ENCODE peak calls at places on chromosomes 7 and 10, in five cellular contexts. One of them, this sample, is unnamed.
A peak's percentile ranks its signal among the peaks of the same experiment; 100 is the strongest.

GRCh38 chr7:103063895-103064294 is 10.7 kb downstream of the FBXL13 start:
- DNase-seq in left ventricle myocardium inferior: no peak
- DNase-seq in brain microvascular endothelial cell: no peak
- DNase-seq in mammary epithelial cell: no peak
- DNase-seq in substantia nigra: no peak
- DNase-seq in this sample: no peak

GRCh38 chr10:43200538-43201390 is 62.5 kb downstream of the CSGALNACT2 start:
- DNase-seq in left ventricle myocardium inferior: no peak
- DNase-seq in brain microvascular endothelial cell: no peak
- DNase-seq in mammary epithelial cell: no peak
- DNase-seq in substantia nigra: no peak
- DNase-seq in this sample: no peak

GRCh38 chr10:28215930-28216329 is 86.9 kb downstream of the MPP7 start:
- DNase-seq in left ventricle myocardium inferior: no peak
- DNase-seq in brain microvascular endothelial cell: no peak
- DNase-seq in mammary epithelial cell: no peak
- DNase-seq in substantia nigra: no peak
- DNase-seq in this sample: no peak

GRCh38 chr7:92698237-92698841 is 108.1 kb upstream of the FAM133B start:
- DNase-seq in left ventricle myocardium inferior: peak; percentile 33
- DNase-seq in brain microvascular endothelial cell: peak; percentile 80
- DNase-seq in mammary epithelial cell: peak; percentile 77
- DNase-seq in substantia nigra: no peak
- DNase-seq in this sample: no peak

GRCh38 chr7:25879799-25880198 is 272.2 kb upstream of the NFE2L3 start:
- DNase-seq in left ventricle myocardium inferior: no peak
- DNase-seq in brain microvascular endothelial cell: no peak
- DNase-seq in mammary epithelial cell: no peak
- DNase-seq in substantia nigra: no peak
- DNase-seq in this sample: no peak

GRCh38 chr10:17365402-17365801 is 89.0 kb downstream of the ST8SIA6 start:
- DNase-seq in left ventricle myocardium inferior: no peak
- DNase-seq in brain microvascular endothelial cell: no peak
- DNase-seq in mammary epithelial cell: no peak
- DNase-seq in substantia nigra: no peak
- DNase-seq in this sample: no peak

GRCh38 chr10:49139000-49139865 is 5.4 kb upstream of the FAM170B start:
- DNase-seq in left ventricle myocardium inferior: no peak
- DNase-seq in brain microvascular endothelial cell: peak; percentile 74
- DNase-seq in mammary epithelial cell: no peak
- DNase-seq in substantia nigra: no peak
- DNase-seq in this sample: no peak

GRCh38 chr10:121597504-121598241 is 571 bp downstream of the FGFR2 start:
- DNase-seq in left ventricle myocardium inferior: no peak
- DNase-seq in brain microvascular endothelial cell: no peak
- DNase-seq in mammary epithelial cell: peak; percentile 53
- DNase-seq in substantia nigra: no peak
- DNase-seq in this sample: peak; percentile 63

GRCh38 chr7:63065684-63066083 is 933.0 kb upstream of the ZNF722 start:
- DNase-seq in left ventricle myocardium inferior: no peak
- DNase-seq in brain microvascular endothelial cell: no peak
- DNase-seq in mammary epithelial cell: no peak
- DNase-seq in substantia nigra: no peak
- DNase-seq in this sample: no peak

GRCh38 chr10:27285093-27285492 is 44.5 kb upstream of the ACBD5 start:
- DNase-seq in left ventricle myocardium inferior: no peak
- DNase-seq in brain microvascular endothelial cell: no peak
- DNase-seq in mammary epithelial cell: peak; percentile 9
- DNase-seq in substantia nigra: no peak
- DNase-seq in this sample: no peak

GRCh38 chr7:75649462-75649861 is 89.3 kb downstream of the HIP1 start:
- DNase-seq in left ventricle myocardium inferior: no peak
- DNase-seq in brain microvascular endothelial cell: no peak
- DNase-seq in mammary epithelial cell: peak; percentile 31
- DNase-seq in substantia nigra: no peak
- DNase-seq in this sample: peak; percentile 12

GRCh38 chr10:112269266-112269665 is 13.9 kb upstream of the TECTB start:
- DNase-seq in left ventricle myocardium inferior: no peak
- DNase-seq in brain microvascular endothelial cell: no peak
- DNase-seq in mammary epithelial cell: peak; percentile 7
- DNase-seq in substantia nigra: no peak
- DNase-seq in this sample: no peak

GRCh38 chr7:115087437-115087836 is 165.5 kb downstream of the MDFIC start:
- DNase-seq in left ventricle myocardium inferior: no peak
- DNase-seq in brain microvascular endothelial cell: peak; percentile 86
- DNase-seq in mammary epithelial cell: peak; percentile 50
- DNase-seq in substantia nigra: no peak
- DNase-seq in this sample: peak; percentile 73

GRCh38 chr7:55569269-55569663 is 3.0 kb downstream of the VOPP1 start:
- DNase-seq in left ventricle myocardium inferior: no peak
- DNase-seq in brain microvascular endothelial cell: no peak
- DNase-seq in mammary epithelial cell: no peak
- DNase-seq in substantia nigra: no peak
- DNase-seq in this sample: no peak

GRCh38 chr7:55570939-55571338 is 1.4 kb downstream of the VOPP1 start:
- DNase-seq in left ventricle myocardium inferior: no peak
- DNase-seq in brain microvascular endothelial cell: peak; percentile 44
- DNase-seq in mammary epithelial cell: peak; percentile 74
- DNase-seq in substantia nigra: no peak
- DNase-seq in this sample: peak; percentile 81

GRCh38 chr7:55569797-55570196 is 2.5 kb downstream of the VOPP1 start:
- DNase-seq in left ventricle myocardium inferior: no peak
- DNase-seq in brain microvascular endothelial cell: no peak
- DNase-seq in mammary epithelial cell: no peak
- DNase-seq in substantia nigra: no peak
- DNase-seq in this sample: no peak

GRCh38 chr7:55571534-55572377 is 546 bp downstream of the VOPP1 start:
- DNase-seq in left ventricle myocardium inferior: peak; percentile 53
- DNase-seq in brain microvascular endothelial cell: peak; percentile 29
- DNase-seq in mammary epithelial cell: peak; percentile 45
- DNase-seq in substantia nigra: no peak
- DNase-seq in this sample: no peak

DNA sequence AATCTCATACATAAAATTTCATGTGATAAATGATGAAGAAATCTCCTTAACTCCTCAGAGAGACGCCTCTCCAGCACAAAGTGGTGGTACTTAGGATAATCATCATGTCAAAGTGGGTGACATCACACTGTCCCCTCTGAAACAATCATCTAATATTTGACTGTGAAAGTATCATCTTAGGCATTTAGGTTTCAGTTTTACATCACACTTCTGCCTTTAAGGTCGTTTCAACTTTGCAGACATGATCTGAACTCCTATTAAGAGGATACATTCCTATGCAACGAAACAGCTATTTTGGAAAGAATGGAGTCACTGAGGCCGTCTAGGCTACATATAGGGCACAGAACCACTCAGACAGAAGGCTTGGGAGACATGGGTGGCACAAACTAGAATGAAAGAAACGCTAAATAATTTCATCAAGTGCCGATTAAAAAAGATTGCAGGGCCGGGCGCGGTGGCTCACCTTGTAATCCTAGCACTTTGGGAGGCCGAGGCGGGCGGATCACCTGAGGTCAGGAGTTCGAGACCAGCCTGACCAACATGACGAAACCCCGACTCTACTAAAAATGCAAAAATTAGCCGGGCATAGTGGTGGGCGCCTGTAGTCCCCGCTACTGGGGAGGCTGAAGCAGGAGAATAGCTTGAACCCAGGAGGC is 2.0 kb downstream of the VOPP1 start:
- DNase-seq in left ventricle myocardium inferior: no peak
- DNase-seq in brain microvascular endothelial cell: no peak
- DNase-seq in mammary epithelial cell: no peak
- DNase-seq in substantia nigra: no peak
- DNase-seq in this sample: no peak
- H3K27ac ChIP-seq in left ventricle myocardium inferior: peak overlapping the region; percentile 84
- H3K27ac ChIP-seq in brain microvascular endothelial cell: peak overlapping the region; percentile 87
- H3K27ac ChIP-seq in mammary epithelial cell: peak overlapping the region; percentile 14
- H3K27ac ChIP-seq in substantia nigra: no peak overlapping the region
- H3K27ac ChIP-seq in this sample: peak overlapping the region; percentile 79

GRCh38 chr10:11551915-11552602 is 59.4 kb downstream of the USP6NL start:
- DNase-seq in left ventricle myocardium inferior: no peak
- DNase-seq in brain microvascular endothelial cell: peak; percentile 83
- DNase-seq in mammary epithelial cell: peak; percentile 95
- DNase-seq in substantia nigra: no peak
- DNase-seq in this sample: peak; percentile 98
- H3K27ac ChIP-seq in left ventricle myocardium inferior: no peak overlapping the region
- H3K27ac ChIP-seq in brain microvascular endothelial cell: peak overlapping the region; percentile 35
- H3K27ac ChIP-seq in mammary epithelial cell: peak overlapping the region; percentile 93
- H3K27ac ChIP-seq in substantia nigra: no peak overlapping the region
- H3K27ac ChIP-seq in this sample: peak overlapping the region; percentile 94

GRCh38 chr10:69106900-69107511 is 17.0 kb upstream of the VPS26A start:
- DNase-seq in left ventricle myocardium inferior: no peak
- DNase-seq in brain microvascular endothelial cell: no peak
- DNase-seq in mammary epithelial cell: no peak
- DNase-seq in substantia nigra: no peak
- DNase-seq in this sample: no peak
- H3K27ac ChIP-seq in left ventricle myocardium inferior: no peak overlapping the region
- H3K27ac ChIP-seq in brain microvascular endothelial cell: no peak overlapping the region
- H3K27ac ChIP-seq in mammary epithelial cell: no peak overlapping the region
- H3K27ac ChIP-seq in substantia nigra: no peak overlapping the region
- H3K27ac ChIP-seq in this sample: no peak overlapping the region

GRCh38 chr10:97865488-97865887 is 15.8 kb downstream of the GOLGA7B start:
- DNase-seq in left ventricle myocardium inferior: no peak
- DNase-seq in brain microvascular endothelial cell: no peak
- DNase-seq in mammary epithelial cell: no peak
- DNase-seq in substantia nigra: no peak
- DNase-seq in this sample: no peak
- H3K27ac ChIP-seq in left ventricle myocardium inferior: no peak overlapping the region
- H3K27ac ChIP-seq in brain microvascular endothelial cell: no peak overlapping the region
- H3K27ac ChIP-seq in mammary epithelial cell: no peak overlapping the region
- H3K27ac ChIP-seq in substantia nigra: no peak overlapping the region
- H3K27ac ChIP-seq in this sample: no peak overlapping the region